ENCODE peak calls at places on chromosomes 1 and 21, in six cellular contexts. D is Panc1, K is mammary epithelial cell, M is K562, Y is transverse colon, J is heart right ventricle. V is an unnamed sample.

GRCh38 chr1:2821970-2822620 is 20.6 kb upstream of the TTC34 start:
- DNase-seq in D (no peak), K (no peak), M (peak), Y (peak), J (peak), V (peak)

GRCh38 chr1:205075642-205076155 is 8.6 kb downstream of the TMEM81 start:
- DNase-seq in D (no peak), K (no peak), M (no peak), Y (no peak), J (no peak), V (no peak)

GRCh38 chr1:177913762-177914540 is 55.9 kb downstream of the SEC16B start:
- DNase-seq in D (no peak), K (peak), M (no peak), Y (peak), J (no peak), V (no peak)

GRCh38 chr21:18174370-18174769 is 70.3 kb upstream of the CHODL start:
- DNase-seq in D (no peak), K (no peak), M (no peak), Y (no peak), J (no peak), V (no peak)

GRCh38 chr1:11712285-11712684 is 20.8 kb downstream of the DRAXIN start:
- DNase-seq in D (no peak), K (no peak), M (no peak), Y (no peak), J (no peak), V (no peak)

GRCh38 chr1:232225336-232226131 is 404.4 kb downstream of the SIPA1L2 start:
- DNase-seq in D (no peak), K (no peak), M (no peak), Y (no peak), J (no peak), V (no peak)

GRCh38 chr1:14631421-14631820 is 32.9 kb downstream of the KAZN start:
- DNase-seq in D (no peak), K (no peak), M (no peak), Y (no peak), J (no peak), V (no peak)

GRCh38 chr1:38052750-38053415 is 6.3 kb upstream of the POU3F1 start:
- DNase-seq in D (no peak), K (no peak), M (peak), Y (no peak), J (no peak), V (peak)

GRCh38 chr21:45293726-45294401 is 6.2 kb upstream of the POFUT2 start:
- DNase-seq in D (no peak), K (no peak), M (no peak), Y (no peak), J (no peak), V (no peak)

GRCh38 chr1:230120949-230121381 is 53.9 kb downstream of the GALNT2 start:
- DNase-seq in D (no peak), K (no peak), M (peak), Y (peak), J (no peak), V (no peak)

GRCh38 chr1:167426716-167427115 is 91.6 kb downstream of the CD247 start:
- DNase-seq in D (no peak), K (no peak), M (peak), Y (no peak), J (no peak), V (no peak)
- H3K27ac ChIP-seq in D (no peak), K (no peak), M (no peak), Y (no peak), J (no peak), V (no peak)

DNA sequence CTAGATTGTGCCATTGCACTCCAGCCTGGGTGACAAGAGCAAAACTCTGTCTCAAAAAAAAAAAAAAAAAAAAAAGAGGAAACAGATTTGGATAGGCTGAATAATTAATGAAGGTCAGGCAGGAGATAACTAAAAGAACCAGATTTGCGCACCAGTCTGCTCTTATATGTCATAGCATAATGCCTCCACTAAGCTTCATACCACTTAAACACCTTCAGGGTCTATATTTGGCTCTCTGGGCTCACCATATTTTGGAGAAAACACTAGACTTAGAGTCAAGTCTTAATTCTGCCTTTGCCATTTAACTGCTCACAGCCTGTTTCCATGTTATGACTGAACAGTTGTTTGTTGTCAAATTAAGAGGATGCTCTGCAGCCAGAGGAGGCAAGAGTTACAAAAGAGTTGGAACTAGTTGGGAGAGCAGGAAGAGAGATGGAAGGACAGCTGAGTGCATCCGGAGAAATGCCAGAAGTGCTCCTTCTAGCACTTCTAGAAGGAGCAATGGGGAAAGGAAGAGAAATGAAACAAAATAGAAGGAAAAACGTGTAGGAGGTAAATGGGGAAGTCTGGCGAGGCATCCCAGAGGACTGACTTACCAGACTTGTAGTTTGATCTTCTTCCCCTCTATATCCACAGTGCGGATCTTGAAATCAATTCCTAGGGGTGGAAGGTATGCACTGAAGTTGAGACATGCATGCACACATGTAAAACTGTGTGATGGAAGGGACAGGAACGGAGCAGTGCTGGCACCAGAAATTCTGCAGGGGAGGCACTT is 1.8 kb downstream of the RAB13 start:
- DNase-seq in D (no peak), K (no peak), M (no peak), Y (no peak), J (no peak), V (no peak)
- H3K4me3 ChIP-seq in D (no peak), K (no peak), M (peak), Y (no peak), J (peak), V (no peak)

GRCh38 chr1:6005276-6005917 is 13.2 kb upstream of the NPHP4 start:
- DNase-seq in D (no peak), K (no peak), M (no peak), Y (peak), J (no peak), V (no peak)

GRCh38 chr1:6006882-6007281 is 14.7 kb upstream of the NPHP4 start:
- DNase-seq in D (no peak), K (no peak), M (peak), Y (no peak), J (peak), V (no peak)

GRCh38 chr1:6002714-6003501 is 10.7 kb upstream of the NPHP4 start:
- DNase-seq in D (no peak), K (no peak), M (no peak), Y (no peak), J (peak), V (no peak)

GRCh38 chr1:6003568-6004411 is 11.6 kb upstream of the NPHP4 start:
- DNase-seq in D (no peak), K (no peak), M (no peak), Y (no peak), J (no peak), V (no peak)

DNA sequence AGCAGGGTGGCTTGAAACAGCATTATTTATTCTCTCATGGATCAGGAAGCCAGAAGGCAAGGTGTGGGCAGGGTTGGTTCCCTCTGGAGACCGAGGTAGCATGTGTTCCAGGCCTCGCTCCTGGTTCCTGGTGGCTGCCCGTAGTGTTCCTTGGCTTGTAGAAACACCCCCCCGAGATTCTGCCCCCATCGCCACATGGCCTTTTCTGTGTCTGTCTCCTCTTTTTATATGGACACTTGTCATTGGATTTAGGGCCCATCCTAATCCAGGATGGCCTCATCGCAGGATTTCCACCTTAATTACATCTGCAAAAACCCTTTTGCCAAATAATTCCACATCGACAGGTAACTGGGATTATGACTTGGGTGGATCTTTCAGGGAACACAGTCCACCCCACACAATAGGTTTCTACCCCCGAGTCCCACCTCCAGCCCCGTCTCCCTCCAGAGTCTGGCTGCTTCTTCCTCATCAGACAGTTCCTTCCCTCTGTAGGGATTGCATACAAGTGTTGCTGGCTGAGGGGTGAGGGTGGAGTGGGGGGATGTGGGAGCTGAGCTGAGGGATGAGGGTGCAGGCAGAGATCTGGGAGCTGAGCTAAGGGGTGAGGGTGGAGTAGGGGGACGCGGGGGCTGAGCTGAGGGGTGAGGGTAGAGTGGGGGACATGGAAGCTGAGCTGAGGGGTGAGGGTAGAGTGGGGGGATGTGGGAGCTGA is 12.3 kb upstream of the NPHP4 start:
- DNase-seq in D (no peak), K (no peak), M (no peak), Y (no peak), J (no peak), V (no peak)
- H3K27ac ChIP-seq in D (no peak), K (no peak), M (no peak), Y (no peak), J (no peak), V (no peak)

DNA sequence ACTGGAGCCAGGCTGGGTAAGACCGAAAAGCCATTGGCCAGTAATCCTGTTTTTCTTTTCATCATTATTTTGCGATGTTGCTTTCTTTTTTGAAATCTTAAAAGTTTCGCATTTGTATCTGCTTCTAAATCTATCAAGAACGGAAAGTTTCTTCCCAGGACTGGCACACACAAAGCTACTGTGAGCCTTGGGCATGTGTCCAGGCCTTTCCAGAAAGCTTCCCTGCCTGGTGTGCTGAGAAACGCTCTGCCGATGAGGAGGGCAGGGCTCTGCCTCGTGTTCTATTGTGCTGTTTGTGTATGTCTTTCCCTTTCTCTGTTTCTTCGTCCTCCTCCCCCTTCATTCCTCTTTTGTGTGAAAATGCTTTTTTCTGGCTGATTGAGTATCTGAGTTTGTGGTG is 72.4 kb downstream of the RGL1 start:
- DNase-seq in D (no peak), K (no peak), M (no peak), Y (peak), J (peak), V (no peak)
- H3K4me3 ChIP-seq in D (peak), K (no peak), M (no peak), Y (no peak), J (peak), V (no peak)

GRCh38 chr1:23471473-23472075 is 12.4 kb downstream of the ASAP3 start:
- DNase-seq in D (no peak), K (no peak), M (no peak), Y (no peak), J (no peak), V (no peak)

GRCh38 chr1:23466423-23466989 is 17.5 kb downstream of the ASAP3 start:
- DNase-seq in D (no peak), K (no peak), M (no peak), Y (no peak), J (no peak), V (no peak)

GRCh38 chr1:23472351-23473036 is 11.5 kb downstream of the ASAP3 start:
- DNase-seq in D (no peak), K (no peak), M (no peak), Y (no peak), J (no peak), V (no peak)

GRCh38 chr1:23470282-23471070 is 13.5 kb downstream of the ASAP3 start:
- DNase-seq in D (no peak), K (peak), M (no peak), Y (no peak), J (peak), V (no peak)

GRCh38 chr1:23469372-23469982 is 14.5 kb downstream of the ASAP3 start:
- DNase-seq in D (no peak), K (no peak), M (no peak), Y (no peak), J (peak), V (no peak)
- H3K27ac ChIP-seq in D (no peak), K (no peak), M (no peak), Y (no peak), J (peak), V (no peak)

GRCh38 chr21:19197950-19198349 is 794.4 kb upstream of the TMPRSS15 start:
- DNase-seq in D (no peak), K (no peak), M (peak), Y (no peak), J (no peak), V (no peak)
- H3K4me3 ChIP-seq in D (no peak), K (no peak), M (no peak), Y (no peak), J (no peak), V (no peak)

GRCh38 chr1:201754353-201754752 is 74.6 kb upstream of the IPO9 start:
- DNase-seq in D (no peak), K (no peak), M (no peak), Y (no peak), J (no peak), V (no peak)
- H3K27ac ChIP-seq in D (no peak), K (no peak), M (no peak), Y (no peak), J (peak), V (no peak)

V was measured in CD8-positive, alpha-beta memory T cell.